ENCODE peak calls at places on chromosomes 7 and 10, in seven cellular contexts. One of them, this sample, is unnamed.

GRCh38 chr10:125824736-125825135 is 1.4 kb downstream of the BCCIP start:
- DNase-seq in iris pigment epithelial cell: peak
- DNase-seq in anterior cingulate cortex: no peak
- DNase-seq in KBM-7: no peak
- DNase-seq in NCI-H2081: no peak
- DNase-seq in Ammon's horn: no peak
- DNase-seq in midbrain: no peak
- DNase-seq in this sample: no peak

GRCh38 chr10:116771101-116771705 is 28.8 kb upstream of the HSPA12A start:
- DNase-seq in KBM-7: no peak
- DNase-seq in anterior cingulate cortex: no peak
- DNase-seq in iris pigment epithelial cell: peak
- DNase-seq in midbrain: no peak
- DNase-seq in Ammon's horn: no peak
- DNase-seq in NCI-H2081: no peak
- DNase-seq in this sample: no peak

GRCh38 chr10:6048281-6049030 is 13.7 kb downstream of the IL2RA start:
- DNase-seq in KBM-7: no peak
- DNase-seq in midbrain: no peak
- DNase-seq in anterior cingulate cortex: no peak
- DNase-seq in Ammon's horn: no peak
- DNase-seq in iris pigment epithelial cell: no peak
- DNase-seq in NCI-H2081: no peak
- DNase-seq in this sample: no peak

GRCh38 chr10:63267414-63268138 is 134.4 kb downstream of the NRBF2 start:
- DNase-seq in NCI-H2081: peak
- DNase-seq in anterior cingulate cortex: peak
- DNase-seq in KBM-7: peak
- DNase-seq in midbrain: peak
- DNase-seq in iris pigment epithelial cell: peak
- DNase-seq in Ammon's horn: peak
- DNase-seq in this sample: peak

GRCh38 chr7:104943502-104944343 is 70.3 kb upstream of the KMT2E start:
- DNase-seq in Ammon's horn: no peak
- DNase-seq in anterior cingulate cortex: no peak
- DNase-seq in midbrain: no peak
- DNase-seq in iris pigment epithelial cell: peak
- DNase-seq in KBM-7: peak
- DNase-seq in NCI-H2081: peak
- DNase-seq in this sample: peak

GRCh38 chr10:74344306-74344705 is 193.3 kb downstream of the ADK start:
- DNase-seq in NCI-H2081: no peak
- DNase-seq in midbrain: no peak
- DNase-seq in Ammon's horn: no peak
- DNase-seq in anterior cingulate cortex: no peak
- DNase-seq in iris pigment epithelial cell: no peak
- DNase-seq in KBM-7: no peak
- DNase-seq in this sample: no peak

GRCh38 chr10:110615057-110615630 is 29.0 kb upstream of the RBM20 start:
- DNase-seq in KBM-7: no peak
- DNase-seq in midbrain: no peak
- DNase-seq in NCI-H2081: no peak
- DNase-seq in anterior cingulate cortex: no peak
- DNase-seq in Ammon's horn: no peak
- DNase-seq in iris pigment epithelial cell: peak
- DNase-seq in this sample: no peak

GRCh38 chr7:113783403-113783802 is 135.4 kb downstream of the PPP1R3A start:
- DNase-seq in NCI-H2081: no peak
- DNase-seq in anterior cingulate cortex: no peak
- DNase-seq in KBM-7: no peak
- DNase-seq in iris pigment epithelial cell: no peak
- DNase-seq in midbrain: no peak
- DNase-seq in Ammon's horn: no peak
- DNase-seq in this sample: no peak

GRCh38 chr10:50585921-50586739 is 37.6 kb downstream of the SGMS1 start:
- DNase-seq in anterior cingulate cortex: no peak
- DNase-seq in Ammon's horn: no peak
- DNase-seq in iris pigment epithelial cell: peak
- DNase-seq in KBM-7: peak
- DNase-seq in midbrain: no peak
- DNase-seq in NCI-H2081: no peak
- DNase-seq in this sample: no peak

GRCh38 chr10:110530131-110530831 is 32.6 kb downstream of the DUSP5 start:
- DNase-seq in NCI-H2081: no peak
- DNase-seq in iris pigment epithelial cell: peak
- DNase-seq in KBM-7: no peak
- DNase-seq in Ammon's horn: no peak
- DNase-seq in midbrain: no peak
- DNase-seq in anterior cingulate cortex: no peak
- DNase-seq in this sample: no peak

GRCh38 chr7:70355591-70356323 is 757.5 kb downstream of the AUTS2 start:
- DNase-seq in anterior cingulate cortex: no peak
- DNase-seq in KBM-7: no peak
- DNase-seq in midbrain: no peak
- DNase-seq in iris pigment epithelial cell: no peak
- DNase-seq in Ammon's horn: no peak
- DNase-seq in NCI-H2081: peak
- DNase-seq in this sample: peak

GRCh38 chr10:119206603-119207366 is 586 bp upstream of the GRK5 start:
- DNase-seq in KBM-7: peak
- DNase-seq in NCI-H2081: peak
- DNase-seq in iris pigment epithelial cell: peak
- DNase-seq in Ammon's horn: peak
- DNase-seq in anterior cingulate cortex: peak
- DNase-seq in midbrain: peak
- DNase-seq in this sample: peak

GRCh38 chr10:15300697-15301096 is 70.4 kb downstream of the FAM171A1 start:
- DNase-seq in Ammon's horn: peak
- DNase-seq in NCI-H2081: no peak
- DNase-seq in KBM-7: no peak
- DNase-seq in midbrain: no peak
- DNase-seq in anterior cingulate cortex: no peak
- DNase-seq in iris pigment epithelial cell: no peak
- DNase-seq in this sample: no peak

GRCh38 chr7:43785425-43785824 is 26.9 kb downstream of the BLVRA start:
- DNase-seq in NCI-H2081: no peak
- DNase-seq in Ammon's horn: no peak
- DNase-seq in anterior cingulate cortex: no peak
- DNase-seq in midbrain: no peak
- DNase-seq in iris pigment epithelial cell: peak
- DNase-seq in KBM-7: no peak
- DNase-seq in this sample: no peak

GRCh38 chr7:741850-742249 is 14.8 kb upstream of the PRKAR1B start:
- DNase-seq in anterior cingulate cortex: no peak
- DNase-seq in KBM-7: no peak
- DNase-seq in iris pigment epithelial cell: no peak
- DNase-seq in Ammon's horn: no peak
- DNase-seq in NCI-H2081: no peak
- DNase-seq in midbrain: no peak
- DNase-seq in this sample: no peak

GRCh38 chr10:99233000-99233679 is 2.5 kb downstream of the HPSE2 start:
- DNase-seq in iris pigment epithelial cell: no peak
- DNase-seq in midbrain: no peak
- DNase-seq in Ammon's horn: no peak
- DNase-seq in KBM-7: no peak
- DNase-seq in NCI-H2081: no peak
- DNase-seq in anterior cingulate cortex: no peak
- DNase-seq in this sample: no peak

GRCh38 chr7:66748127-66748511 is 7.6 kb downstream of the RABGEF1 start:
- DNase-seq in Ammon's horn: no peak
- DNase-seq in midbrain: no peak
- DNase-seq in anterior cingulate cortex: no peak
- DNase-seq in KBM-7: no peak
- DNase-seq in iris pigment epithelial cell: peak
- DNase-seq in NCI-H2081: no peak
- DNase-seq in this sample: no peak

GRCh38 chr7:137696376-137696775 is 150.4 kb downstream of the DGKI start:
- DNase-seq in anterior cingulate cortex: no peak
- DNase-seq in NCI-H2081: no peak
- DNase-seq in Ammon's horn: no peak
- DNase-seq in iris pigment epithelial cell: peak
- DNase-seq in midbrain: no peak
- DNase-seq in KBM-7: no peak
- DNase-seq in this sample: no peak

GRCh38 chr10:43252166-43252784 is 14.6 kb downstream of the RASGEF1A start:
- DNase-seq in iris pigment epithelial cell: no peak
- DNase-seq in anterior cingulate cortex: no peak
- DNase-seq in KBM-7: no peak
- DNase-seq in NCI-H2081: no peak
- DNase-seq in Ammon's horn: no peak
- DNase-seq in midbrain: no peak
- DNase-seq in this sample: no peak

GRCh38 chr7:37382546-37383088 is 66.0 kb downstream of the ELMO1 start:
- DNase-seq in anterior cingulate cortex: no peak
- DNase-seq in midbrain: no peak
- DNase-seq in iris pigment epithelial cell: no peak
- DNase-seq in Ammon's horn: no peak
- DNase-seq in KBM-7: no peak
- DNase-seq in NCI-H2081: no peak
- DNase-seq in this sample: no peak

GRCh38 chr7:151631149-151631967 is 111.7 kb upstream of the RHEB start:
- DNase-seq in KBM-7: peak
- DNase-seq in midbrain: no peak
- DNase-seq in NCI-H2081: peak
- DNase-seq in Ammon's horn: peak
- DNase-seq in iris pigment epithelial cell: peak
- DNase-seq in anterior cingulate cortex: no peak
- DNase-seq in this sample: peak

GRCh38 chr10:3625959-3626751 is 158.9 kb downstream of the KLF6 start:
- DNase-seq in KBM-7: no peak
- DNase-seq in iris pigment epithelial cell: peak
- DNase-seq in NCI-H2081: no peak
- DNase-seq in anterior cingulate cortex: no peak
- DNase-seq in midbrain: no peak
- DNase-seq in Ammon's horn: no peak
- DNase-seq in this sample: no peak

GRCh38 chr10:78900715-78901430 is 167.9 kb upstream of the ZMIZ1 start:
- DNase-seq in Ammon's horn: no peak
- DNase-seq in KBM-7: no peak
- DNase-seq in anterior cingulate cortex: no peak
- DNase-seq in midbrain: no peak
- DNase-seq in iris pigment epithelial cell: no peak
- DNase-seq in NCI-H2081: no peak
- DNase-seq in this sample: no peak